ENCODE peak calls at places on chromosomes 5 and 9, in nine cellular contexts. One of them, this sample, is unnamed.

GRCh38 chr9:21559402-21560280 is 77.5 kb upstream of the IFNE start:
- DNase-seq in prostate gland: peak; percentile 20
- DNase-seq in breast epithelium: peak; percentile 51
- DNase-seq in endothelial cell of umbilical vein: peak; percentile 68
- DNase-seq in K562: no peak
- DNase-seq in transverse colon: peak; percentile 23
- DNase-seq in vagina: no peak
- DNase-seq in stomach: peak; percentile 79
- DNase-seq in HepG2: no peak
- DNase-seq in this sample: peak; percentile 65

GRCh38 chr9:129587487-129588262 is 33.2 kb downstream of the C9orf50 start:
- DNase-seq in prostate gland: no peak
- DNase-seq in breast epithelium: no peak
- DNase-seq in endothelial cell of umbilical vein: no peak
- DNase-seq in K562: peak; percentile 56
- DNase-seq in transverse colon: no peak
- DNase-seq in vagina: no peak
- DNase-seq in stomach: no peak
- DNase-seq in HepG2: no peak
- DNase-seq in this sample: no peak

GRCh38 chr5:111075520-111075919 is 4.0 kb downstream of the TSLP start:
- DNase-seq in prostate gland: no peak
- DNase-seq in breast epithelium: no peak
- DNase-seq in endothelial cell of umbilical vein: no peak
- DNase-seq in K562: no peak
- DNase-seq in transverse colon: no peak
- DNase-seq in vagina: no peak
- DNase-seq in stomach: no peak
- DNase-seq in HepG2: no peak
- DNase-seq in this sample: no peak

GRCh38 chr9:98523231-98523901 is 185.4 kb downstream of the GABBR2 start:
- DNase-seq in prostate gland: no peak
- DNase-seq in breast epithelium: no peak
- DNase-seq in endothelial cell of umbilical vein: peak; percentile 30
- DNase-seq in K562: no peak
- DNase-seq in transverse colon: no peak
- DNase-seq in vagina: peak; percentile 13
- DNase-seq in stomach: no peak
- DNase-seq in HepG2: no peak
- DNase-seq in this sample: no peak

GRCh38 chr5:60365001-60365400 is 335.0 kb downstream of the DEPDC1B start:
- DNase-seq in prostate gland: no peak
- DNase-seq in breast epithelium: no peak
- DNase-seq in endothelial cell of umbilical vein: no peak
- DNase-seq in K562: no peak
- DNase-seq in transverse colon: no peak
- DNase-seq in vagina: no peak
- DNase-seq in stomach: no peak
- DNase-seq in HepG2: no peak
- DNase-seq in this sample: no peak

GRCh38 chr5:143495823-143496275 is 92.4 kb upstream of the NR3C1 start:
- DNase-seq in prostate gland: peak; percentile 27
- DNase-seq in breast epithelium: peak; percentile 30
- DNase-seq in endothelial cell of umbilical vein: peak; percentile 73
- DNase-seq in K562: no peak
- DNase-seq in transverse colon: no peak
- DNase-seq in vagina: no peak
- DNase-seq in stomach: no peak
- DNase-seq in HepG2: no peak
- DNase-seq in this sample: no peak

GRCh38 chr5:122151640-122152039 is 22.3 kb downstream of the ZNF474 start:
- DNase-seq in prostate gland: no peak
- DNase-seq in breast epithelium: no peak
- DNase-seq in endothelial cell of umbilical vein: no peak
- DNase-seq in K562: no peak
- DNase-seq in transverse colon: no peak
- DNase-seq in vagina: no peak
- DNase-seq in stomach: no peak
- DNase-seq in HepG2: no peak
- DNase-seq in this sample: no peak

GRCh38 chr5:72101828-72102227 is 5.4 kb upstream of the MAP1B start:
- DNase-seq in prostate gland: no peak
- DNase-seq in breast epithelium: no peak
- DNase-seq in endothelial cell of umbilical vein: no peak
- DNase-seq in K562: no peak
- DNase-seq in transverse colon: no peak
- DNase-seq in vagina: no peak
- DNase-seq in stomach: no peak
- DNase-seq in HepG2: no peak
- DNase-seq in this sample: no peak

GRCh38 chr5:109792613-109793012 is 102.9 kb downstream of the MAN2A1 start:
- DNase-seq in prostate gland: no peak
- DNase-seq in breast epithelium: no peak
- DNase-seq in endothelial cell of umbilical vein: no peak
- DNase-seq in K562: no peak
- DNase-seq in transverse colon: no peak
- DNase-seq in vagina: no peak
- DNase-seq in stomach: no peak
- DNase-seq in HepG2: no peak
- DNase-seq in this sample: no peak

GRCh38 chr5:153122416-153122815 is 368.1 kb upstream of the GRIA1 start:
- DNase-seq in prostate gland: no peak
- DNase-seq in breast epithelium: no peak
- DNase-seq in endothelial cell of umbilical vein: no peak
- DNase-seq in K562: no peak
- DNase-seq in transverse colon: no peak
- DNase-seq in vagina: no peak
- DNase-seq in stomach: no peak
- DNase-seq in HepG2: no peak
- DNase-seq in this sample: no peak

GRCh38 chr5:113150821-113151220 is 174.2 kb downstream of the DCP2 start:
- DNase-seq in prostate gland: no peak
- DNase-seq in breast epithelium: no peak
- DNase-seq in endothelial cell of umbilical vein: no peak
- DNase-seq in K562: no peak
- DNase-seq in transverse colon: no peak
- DNase-seq in vagina: no peak
- DNase-seq in stomach: no peak
- DNase-seq in HepG2: no peak
- DNase-seq in this sample: no peak

GRCh38 chr5:113151641-113152040 is 175.0 kb downstream of the DCP2 start:
- DNase-seq in prostate gland: no peak
- DNase-seq in breast epithelium: no peak
- DNase-seq in endothelial cell of umbilical vein: no peak
- DNase-seq in K562: no peak
- DNase-seq in transverse colon: no peak
- DNase-seq in vagina: no peak
- DNase-seq in stomach: no peak
- DNase-seq in HepG2: no peak
- DNase-seq in this sample: no peak

GRCh38 chr5:113150221-113150620 is 173.6 kb downstream of the DCP2 start:
- DNase-seq in prostate gland: no peak
- DNase-seq in breast epithelium: no peak
- DNase-seq in endothelial cell of umbilical vein: no peak
- DNase-seq in K562: no peak
- DNase-seq in transverse colon: no peak
- DNase-seq in vagina: no peak
- DNase-seq in stomach: no peak
- DNase-seq in HepG2: no peak
- DNase-seq in this sample: no peak

GRCh38 chr5:113147088-113147487 is 170.5 kb downstream of the DCP2 start:
- DNase-seq in prostate gland: no peak
- DNase-seq in breast epithelium: no peak
- DNase-seq in endothelial cell of umbilical vein: no peak
- DNase-seq in K562: no peak
- DNase-seq in transverse colon: no peak
- DNase-seq in vagina: no peak
- DNase-seq in stomach: no peak
- DNase-seq in HepG2: no peak
- DNase-seq in this sample: no peak

GRCh38 chr5:113147537-113147936 is 170.9 kb downstream of the DCP2 start:
- DNase-seq in prostate gland: no peak
- DNase-seq in breast epithelium: no peak
- DNase-seq in endothelial cell of umbilical vein: peak; percentile 23
- DNase-seq in K562: no peak
- DNase-seq in transverse colon: no peak
- DNase-seq in vagina: no peak
- DNase-seq in stomach: no peak
- DNase-seq in HepG2: no peak
- DNase-seq in this sample: no peak
- H3K27ac ChIP-seq in prostate gland: no peak overlapping the region
- H3K27ac ChIP-seq in breast epithelium: no peak overlapping the region
- H3K27ac ChIP-seq in endothelial cell of umbilical vein: no peak overlapping the region
- H3K27ac ChIP-seq in K562: no peak overlapping the region
- H3K27ac ChIP-seq in transverse colon: no peak overlapping the region
- H3K27ac ChIP-seq in vagina: no peak overlapping the region
- H3K27ac ChIP-seq in stomach: no peak overlapping the region
- H3K27ac ChIP-seq in HepG2: no peak overlapping the region
- H3K27ac ChIP-seq in this sample: no peak overlapping the region

GRCh38 chr5:25436452-25436851 is 791.7 kb upstream of the CDH10 start:
- DNase-seq in prostate gland: no peak
- DNase-seq in breast epithelium: no peak
- DNase-seq in endothelial cell of umbilical vein: no peak
- DNase-seq in K562: no peak
- DNase-seq in transverse colon: no peak
- DNase-seq in vagina: no peak
- DNase-seq in stomach: no peak
- DNase-seq in HepG2: no peak
- DNase-seq in this sample: no peak
- H3K4me3 ChIP-seq in prostate gland: no peak overlapping the region
- H3K4me3 ChIP-seq in breast epithelium: no peak overlapping the region
- H3K4me3 ChIP-seq in endothelial cell of umbilical vein: no peak overlapping the region
- H3K4me3 ChIP-seq in K562: no peak overlapping the region
- H3K4me3 ChIP-seq in transverse colon: no peak overlapping the region
- H3K4me3 ChIP-seq in vagina: no peak overlapping the region
- H3K4me3 ChIP-seq in stomach: no peak overlapping the region
- H3K4me3 ChIP-seq in HepG2: no peak overlapping the region
- H3K4me3 ChIP-seq in this sample: no peak overlapping the region

DNA sequence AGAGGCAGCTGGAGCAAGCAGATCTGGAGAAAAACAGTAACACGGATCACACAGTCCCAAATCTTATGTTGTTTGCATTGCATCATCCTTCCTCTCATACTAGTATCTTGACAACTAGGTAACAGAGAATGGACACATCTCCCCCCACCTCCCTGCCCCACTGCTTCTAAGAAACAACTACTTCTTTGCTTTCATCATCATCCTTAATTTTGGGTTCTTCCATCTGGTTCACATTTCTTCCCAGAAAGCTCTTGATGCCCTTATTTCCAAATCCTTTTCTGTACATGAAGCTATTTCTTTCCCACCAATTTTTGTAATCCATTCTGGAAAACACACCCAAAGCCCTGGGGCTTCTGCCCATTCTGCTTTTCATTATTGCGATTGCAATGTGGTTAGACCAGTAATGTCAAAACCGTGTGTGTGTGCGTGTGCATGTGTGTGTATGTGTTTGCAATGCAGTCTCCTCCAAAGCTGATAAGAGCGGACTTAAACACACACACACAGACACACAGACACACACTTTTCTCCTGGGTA is 254.7 kb upstream of the SLC30A5 start:
- DNase-seq in prostate gland: peak; percentile 26
- DNase-seq in breast epithelium: peak; percentile 60
- DNase-seq in endothelial cell of umbilical vein: no peak
- DNase-seq in K562: no peak
- DNase-seq in transverse colon: no peak
- DNase-seq in vagina: no peak
- DNase-seq in stomach: no peak
- DNase-seq in HepG2: no peak
- DNase-seq in this sample: no peak
- TF ChIP-seq POLR2AphosphoS5 in prostate gland: peak; percentile 35
- TF ChIP-seq POLR2AphosphoS5 in breast epithelium: peak; percentile 59
- TF ChIP-seq POLR2AphosphoS5 in endothelial cell of umbilical vein: no peak
- TF ChIP-seq POLR2AphosphoS5 in K562: no peak
- TF ChIP-seq POLR2AphosphoS5 in transverse colon: no peak
- TF ChIP-seq POLR2AphosphoS5 in vagina: no peak
- TF ChIP-seq POLR2AphosphoS5 in stomach: no peak
- TF ChIP-seq POLR2AphosphoS5 in HepG2: no peak
- TF ChIP-seq POLR2AphosphoS5 in this sample: no peak

DNA sequence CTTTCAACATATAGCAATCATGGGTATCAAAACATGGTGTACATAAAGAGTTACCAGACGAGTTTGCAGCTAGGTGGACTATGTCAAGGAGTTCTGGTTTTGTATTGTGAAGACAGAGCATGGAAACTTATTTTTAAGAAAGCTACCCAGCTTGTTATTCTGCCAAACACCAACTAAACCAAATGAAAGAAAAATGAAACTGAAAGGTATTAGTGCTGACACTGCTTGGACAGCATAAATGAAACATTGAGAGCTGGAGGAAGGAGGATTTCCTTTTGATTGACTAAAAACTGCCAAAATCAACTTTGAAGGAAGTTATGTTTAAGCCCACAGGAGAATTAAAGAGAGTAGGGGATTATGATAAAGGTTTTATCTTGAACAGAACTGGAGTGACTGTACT is 766.3 kb downstream of the PTPRD start:
- DNase-seq in prostate gland: no peak
- DNase-seq in breast epithelium: no peak
- DNase-seq in endothelial cell of umbilical vein: no peak
- DNase-seq in K562: no peak
- DNase-seq in transverse colon: no peak
- DNase-seq in vagina: no peak
- DNase-seq in stomach: no peak
- DNase-seq in HepG2: no peak
- DNase-seq in this sample: no peak
- H3K27ac ChIP-seq in prostate gland: no peak overlapping the region
- H3K27ac ChIP-seq in breast epithelium: no peak overlapping the region
- H3K27ac ChIP-seq in endothelial cell of umbilical vein: no peak overlapping the region
- H3K27ac ChIP-seq in K562: no peak overlapping the region
- H3K27ac ChIP-seq in transverse colon: no peak overlapping the region
- H3K27ac ChIP-seq in vagina: no peak overlapping the region
- H3K27ac ChIP-seq in stomach: no peak overlapping the region
- H3K27ac ChIP-seq in HepG2: no peak overlapping the region
- H3K27ac ChIP-seq in this sample: no peak overlapping the region

GRCh38 chr9:32783168-32783891 is at the start of gene TMEM215:
- DNase-seq in prostate gland: no peak
- DNase-seq in breast epithelium: no peak
- DNase-seq in endothelial cell of umbilical vein: no peak
- DNase-seq in K562: no peak
- DNase-seq in transverse colon: no peak
- DNase-seq in vagina: no peak
- DNase-seq in stomach: no peak
- DNase-seq in HepG2: no peak
- DNase-seq in this sample: no peak
- H3K4me3 ChIP-seq in prostate gland: no peak within 1 kb of the TSS
- H3K4me3 ChIP-seq in breast epithelium: peak within 1 kb of the TSS; percentile 11
- H3K4me3 ChIP-seq in endothelial cell of umbilical vein: no peak within 1 kb of the TSS
- H3K4me3 ChIP-seq in K562: no peak within 1 kb of the TSS
- H3K4me3 ChIP-seq in transverse colon: no peak within 1 kb of the TSS
- H3K4me3 ChIP-seq in vagina: no peak within 1 kb of the TSS
- H3K4me3 ChIP-seq in stomach: no peak within 1 kb of the TSS
- H3K4me3 ChIP-seq in HepG2: no peak within 1 kb of the TSS
- H3K4me3 ChIP-seq in this sample: no peak within 1 kb of the TSS

GRCh38 chr5:41817625-41818301 is 52.5 kb downstream of the OXCT1 start:
- DNase-seq in prostate gland: no peak
- DNase-seq in breast epithelium: no peak
- DNase-seq in endothelial cell of umbilical vein: no peak
- DNase-seq in K562: no peak
- DNase-seq in transverse colon: peak; percentile 16
- DNase-seq in vagina: no peak
- DNase-seq in stomach: no peak
- DNase-seq in HepG2: no peak
- DNase-seq in this sample: no peak
- TF ChIP-seq POLR2AphosphoS5 in prostate gland: no peak
- TF ChIP-seq POLR2AphosphoS5 in breast epithelium: no peak
- TF ChIP-seq POLR2AphosphoS5 in endothelial cell of umbilical vein: no peak
- TF ChIP-seq POLR2AphosphoS5 in K562: no peak
- TF ChIP-seq POLR2AphosphoS5 in transverse colon: peak; percentile 48
- TF ChIP-seq POLR2AphosphoS5 in vagina: no peak
- TF ChIP-seq POLR2AphosphoS5 in stomach: no peak
- TF ChIP-seq POLR2AphosphoS5 in HepG2: no peak
- TF ChIP-seq POLR2AphosphoS5 in this sample: no peak